ENCODE peak calls at places on chromosome 15, in five cellular contexts. One of them, this sample, is unnamed.

GRCh38 chr15:96374494-96374893 is 44.0 kb downstream of the NR2F2 start:
- DNase-seq in AG08395: no peak
- DNase-seq in effector CD4-positive, alpha-beta T cell: no peak
- DNase-seq in heart left ventricle: no peak
- DNase-seq in ELF-1: no peak
- DNase-seq in this sample: no peak

GRCh38 chr15:69647160-69647513 is 194.5 kb downstream of the RPLP1 start:
- DNase-seq in AG08395: no peak
- DNase-seq in effector CD4-positive, alpha-beta T cell: no peak
- DNase-seq in heart left ventricle: no peak
- DNase-seq in ELF-1: peak
- DNase-seq in this sample: no peak

GRCh38 chr15:39084683-39085530 is 496.0 kb upstream of the THBS1 start:
- DNase-seq in AG08395: peak
- DNase-seq in effector CD4-positive, alpha-beta T cell: no peak
- DNase-seq in heart left ventricle: peak
- DNase-seq in ELF-1: no peak
- DNase-seq in this sample: no peak

GRCh38 chr15:67067161-67067853 is 1.9 kb downstream of the SMAD3 start:
- DNase-seq in AG08395: peak
- DNase-seq in effector CD4-positive, alpha-beta T cell: no peak
- DNase-seq in heart left ventricle: no peak
- DNase-seq in ELF-1: peak
- DNase-seq in this sample: no peak

GRCh38 chr15:48486228-48486627 is 155.0 kb downstream of the DUT start:
- DNase-seq in AG08395: no peak
- DNase-seq in effector CD4-positive, alpha-beta T cell: no peak
- DNase-seq in heart left ventricle: no peak
- DNase-seq in ELF-1: no peak
- DNase-seq in this sample: no peak

GRCh38 chr15:96560246-96560895 is 229.9 kb downstream of the NR2F2 start:
- DNase-seq in AG08395: no peak
- DNase-seq in effector CD4-positive, alpha-beta T cell: no peak
- DNase-seq in heart left ventricle: no peak
- DNase-seq in ELF-1: no peak
- DNase-seq in this sample: no peak

GRCh38 chr15:50450678-50451077 is 26.5 kb downstream of the USP8 start:
- DNase-seq in AG08395: no peak
- DNase-seq in effector CD4-positive, alpha-beta T cell: no peak
- DNase-seq in heart left ventricle: no peak
- DNase-seq in ELF-1: no peak
- DNase-seq in this sample: no peak

GRCh38 chr15:75170711-75171341 is 30.9 kb upstream of the C15orf39 start:
- DNase-seq in AG08395: no peak
- DNase-seq in effector CD4-positive, alpha-beta T cell: no peak
- DNase-seq in heart left ventricle: no peak
- DNase-seq in ELF-1: no peak
- DNase-seq in this sample: no peak

GRCh38 chr15:33377239-33377638 is 66.5 kb downstream of the RYR3 start:
- DNase-seq in AG08395: no peak
- DNase-seq in effector CD4-positive, alpha-beta T cell: no peak
- DNase-seq in heart left ventricle: no peak
- DNase-seq in ELF-1: no peak
- DNase-seq in this sample: no peak

GRCh38 chr15:31270767-31271166 is 55.9 kb upstream of the KLF13 start:
- DNase-seq in AG08395: no peak
- DNase-seq in effector CD4-positive, alpha-beta T cell: no peak
- DNase-seq in heart left ventricle: peak
- DNase-seq in ELF-1: peak
- DNase-seq in this sample: no peak

GRCh38 chr15:58724471-58724870 is 25.0 kb downstream of the ADAM10 start:
- DNase-seq in AG08395: peak
- DNase-seq in effector CD4-positive, alpha-beta T cell: no peak
- DNase-seq in heart left ventricle: no peak
- DNase-seq in ELF-1: no peak
- DNase-seq in this sample: peak

This sample was measured in NCI-H345.